ENCODE peak calls at places on chromosome X, in four cellular contexts. One of them, this sample, is unnamed. For H3K4me1, the result is how much of the 10 kb centered on the place peaks cover.

GRCh38 chrX:103704863-103705262 is 5.8 kb upstream of the TMEM31 start:
- DNase-seq in neural progenitor cell: no peak
- DNase-seq in adrenal gland: no peak
- DNase-seq in CD8-positive, alpha-beta T cell: no peak
- DNase-seq in this sample: no peak

GRCh38 chrX:105822138-105823091 is at the start of gene NRK:
- DNase-seq in adrenal gland: peak
- DNase-seq in CD8-positive, alpha-beta T cell: no peak
- DNase-seq in neural progenitor cell: peak
- DNase-seq in this sample: no peak

GRCh38 chrX:20143539-20143938 is 1.9 kb upstream of the EIF1AX start:
- DNase-seq in CD8-positive, alpha-beta T cell: no peak
- DNase-seq in adrenal gland: no peak
- DNase-seq in neural progenitor cell: no peak
- DNase-seq in this sample: no peak

GRCh38 chrX:16207631-16208030 is 40.4 kb downstream of the MAGEB17 start:
- DNase-seq in neural progenitor cell: no peak
- DNase-seq in adrenal gland: no peak
- DNase-seq in CD8-positive, alpha-beta T cell: no peak
- DNase-seq in this sample: no peak

GRCh38 chrX:118823263-118824172 is at the start of gene ZCCHC12:
- DNase-seq in CD8-positive, alpha-beta T cell: peak
- DNase-seq in neural progenitor cell: peak
- DNase-seq in adrenal gland: peak
- DNase-seq in this sample: no peak

GRCh38 chrX:72100824-72101351 is 30.8 kb downstream of the RTL5 start:
- DNase-seq in adrenal gland: no peak
- DNase-seq in neural progenitor cell: no peak
- DNase-seq in CD8-positive, alpha-beta T cell: peak
- DNase-seq in this sample: no peak

GRCh38 chrX:16826207-16826606 is 39.9 kb downstream of the TXLNG start:
- DNase-seq in CD8-positive, alpha-beta T cell: no peak
- DNase-seq in neural progenitor cell: peak
- DNase-seq in adrenal gland: no peak
- DNase-seq in this sample: no peak

GRCh38 chrX:29617276-29617675 is 598.1 kb upstream of the MAGEB2 start:
- DNase-seq in adrenal gland: no peak
- DNase-seq in neural progenitor cell: no peak
- DNase-seq in CD8-positive, alpha-beta T cell: no peak
- DNase-seq in this sample: no peak

GRCh38 chrX:136847874-136848273 is 32.7 kb downstream of the RBMX start:
- DNase-seq in neural progenitor cell: no peak
- DNase-seq in CD8-positive, alpha-beta T cell: no peak
- DNase-seq in adrenal gland: no peak
- DNase-seq in this sample: no peak

GRCh38 chrX:103747199-103747598 is 29.4 kb upstream of the PLP1 start:
- DNase-seq in CD8-positive, alpha-beta T cell: no peak
- DNase-seq in adrenal gland: no peak
- DNase-seq in neural progenitor cell: peak
- DNase-seq in this sample: no peak

GRCh38 chrX:63810746-63811145 is 25.7 kb upstream of the ARHGEF9 start:
- DNase-seq in neural progenitor cell: no peak
- DNase-seq in adrenal gland: no peak
- DNase-seq in CD8-positive, alpha-beta T cell: no peak
- DNase-seq in this sample: no peak

GRCh38 chrX:133674726-133675470 is 259.6 kb upstream of the GPC4 start:
- DNase-seq in CD8-positive, alpha-beta T cell: no peak
- DNase-seq in adrenal gland: no peak
- DNase-seq in neural progenitor cell: no peak
- DNase-seq in this sample: no peak

GRCh38 chrX:102517331-102517730 is 792 bp upstream of the TMSB15A start:
- DNase-seq in CD8-positive, alpha-beta T cell: no peak
- DNase-seq in neural progenitor cell: peak
- DNase-seq in adrenal gland: no peak
- DNase-seq in this sample: no peak

GRCh38 chrX:9668537-9668936 is 97.1 kb downstream of the GPR143 start:
- DNase-seq in CD8-positive, alpha-beta T cell: no peak
- DNase-seq in adrenal gland: no peak
- DNase-seq in neural progenitor cell: no peak
- DNase-seq in this sample: no peak

GRCh38 chrX:17707731-17708130 is 29.6 kb upstream of the SCML1 start:
- DNase-seq in adrenal gland: no peak
- DNase-seq in CD8-positive, alpha-beta T cell: no peak
- DNase-seq in neural progenitor cell: no peak
- DNase-seq in this sample: no peak

GRCh38 chrX:141759238-141759637 is 60.7 kb upstream of the SPANXD start:
- DNase-seq in CD8-positive, alpha-beta T cell: no peak
- DNase-seq in neural progenitor cell: no peak
- DNase-seq in adrenal gland: no peak
- DNase-seq in this sample: no peak

GRCh38 chrX:38891641-38892413 is 90.6 kb downstream of the MID1IP1 start:
- DNase-seq in neural progenitor cell: no peak
- DNase-seq in adrenal gland: no peak
- DNase-seq in CD8-positive, alpha-beta T cell: no peak
- DNase-seq in this sample: no peak

GRCh38 chrX:153681175-153681574 is 6.6 kb upstream of the SLC6A8 start:
- DNase-seq in neural progenitor cell: no peak
- DNase-seq in CD8-positive, alpha-beta T cell: no peak
- DNase-seq in adrenal gland: peak
- DNase-seq in this sample: no peak

GRCh38 chrX:28188526-28188925 is 207.3 kb upstream of the DCAF8L1 start:
- DNase-seq in CD8-positive, alpha-beta T cell: no peak
- DNase-seq in adrenal gland: no peak
- DNase-seq in neural progenitor cell: no peak
- DNase-seq in this sample: no peak
- H3K4me3 ChIP-seq in CD8-positive, alpha-beta T cell: no peak
- H3K4me3 ChIP-seq in adrenal gland: no peak
- H3K4me3 ChIP-seq in neural progenitor cell: no peak
- H3K4me3 ChIP-seq in this sample: no peak

GRCh38 chrX:40471965-40472648 is 108.7 kb upstream of the ATP6AP2 start:
- DNase-seq in neural progenitor cell: peak
- DNase-seq in adrenal gland: no peak
- DNase-seq in CD8-positive, alpha-beta T cell: peak
- DNase-seq in this sample: peak

GRCh38 chrX:40470830-40471429 is 109.8 kb upstream of the ATP6AP2 start:
- DNase-seq in CD8-positive, alpha-beta T cell: no peak
- DNase-seq in neural progenitor cell: no peak
- DNase-seq in adrenal gland: no peak
- DNase-seq in this sample: no peak

GRCh38 chrX:40469316-40469715 is 111.5 kb upstream of the ATP6AP2 start:
- DNase-seq in neural progenitor cell: no peak
- DNase-seq in adrenal gland: no peak
- DNase-seq in CD8-positive, alpha-beta T cell: no peak
- DNase-seq in this sample: peak

GRCh38 chrX:40465735-40466551 is 114.8 kb upstream of the ATP6AP2 start:
- DNase-seq in neural progenitor cell: no peak
- DNase-seq in CD8-positive, alpha-beta T cell: no peak
- DNase-seq in adrenal gland: peak
- DNase-seq in this sample: no peak

DNA sequence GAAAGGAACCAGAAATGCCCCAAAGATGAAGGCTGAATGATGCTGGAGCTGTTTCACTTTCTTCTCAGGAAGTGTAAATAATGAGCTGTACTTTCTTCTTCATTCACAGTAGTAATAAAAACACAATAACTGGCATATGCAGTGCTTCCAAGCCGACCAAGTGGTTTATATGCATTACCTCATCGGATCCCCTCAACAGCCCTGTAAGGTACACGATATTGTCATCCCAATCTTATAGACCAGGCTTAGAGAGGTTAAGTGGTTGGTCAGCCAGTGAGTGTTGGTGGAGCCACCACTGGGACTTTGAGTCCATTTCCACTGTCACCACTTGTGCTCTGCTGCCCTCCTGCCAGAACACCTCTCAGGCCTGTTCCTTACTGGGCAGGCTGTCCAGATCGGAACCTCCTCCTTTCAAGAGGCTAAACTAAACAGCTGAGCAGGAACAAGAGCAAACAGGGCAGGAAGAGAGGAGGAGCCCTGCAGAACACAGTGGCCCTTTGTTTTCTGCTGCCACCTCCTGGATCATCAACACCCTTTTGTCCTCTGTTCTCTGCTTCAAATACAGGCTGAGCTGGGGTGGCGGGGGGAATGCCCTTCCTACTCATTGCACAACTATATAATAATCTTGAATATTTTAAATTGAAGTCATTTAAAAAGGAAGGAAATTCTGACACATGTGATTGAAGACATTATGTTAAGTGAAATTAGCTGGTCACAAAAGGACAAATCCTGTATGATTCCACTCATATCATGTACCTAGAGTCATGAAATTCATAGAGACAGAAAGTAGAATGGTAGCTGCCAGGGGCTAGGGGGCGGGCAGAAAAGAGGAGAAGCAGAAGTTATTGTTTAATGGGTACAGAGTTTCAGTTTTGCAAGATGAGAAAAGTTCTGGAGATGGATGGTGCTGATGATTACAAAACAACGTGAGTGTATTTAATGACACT is 112.5 kb upstream of the ATP6AP2 start:
- DNase-seq in neural progenitor cell: peak
- DNase-seq in adrenal gland: peak
- DNase-seq in CD8-positive, alpha-beta T cell: peak
- DNase-seq in this sample: peak
- H3K4me1 ChIP-seq in neural progenitor cell: under half
- H3K4me1 ChIP-seq in adrenal gland: under half
- H3K4me1 ChIP-seq in CD8-positive, alpha-beta T cell: under half
- H3K4me1 ChIP-seq in this sample: under half

DNA sequence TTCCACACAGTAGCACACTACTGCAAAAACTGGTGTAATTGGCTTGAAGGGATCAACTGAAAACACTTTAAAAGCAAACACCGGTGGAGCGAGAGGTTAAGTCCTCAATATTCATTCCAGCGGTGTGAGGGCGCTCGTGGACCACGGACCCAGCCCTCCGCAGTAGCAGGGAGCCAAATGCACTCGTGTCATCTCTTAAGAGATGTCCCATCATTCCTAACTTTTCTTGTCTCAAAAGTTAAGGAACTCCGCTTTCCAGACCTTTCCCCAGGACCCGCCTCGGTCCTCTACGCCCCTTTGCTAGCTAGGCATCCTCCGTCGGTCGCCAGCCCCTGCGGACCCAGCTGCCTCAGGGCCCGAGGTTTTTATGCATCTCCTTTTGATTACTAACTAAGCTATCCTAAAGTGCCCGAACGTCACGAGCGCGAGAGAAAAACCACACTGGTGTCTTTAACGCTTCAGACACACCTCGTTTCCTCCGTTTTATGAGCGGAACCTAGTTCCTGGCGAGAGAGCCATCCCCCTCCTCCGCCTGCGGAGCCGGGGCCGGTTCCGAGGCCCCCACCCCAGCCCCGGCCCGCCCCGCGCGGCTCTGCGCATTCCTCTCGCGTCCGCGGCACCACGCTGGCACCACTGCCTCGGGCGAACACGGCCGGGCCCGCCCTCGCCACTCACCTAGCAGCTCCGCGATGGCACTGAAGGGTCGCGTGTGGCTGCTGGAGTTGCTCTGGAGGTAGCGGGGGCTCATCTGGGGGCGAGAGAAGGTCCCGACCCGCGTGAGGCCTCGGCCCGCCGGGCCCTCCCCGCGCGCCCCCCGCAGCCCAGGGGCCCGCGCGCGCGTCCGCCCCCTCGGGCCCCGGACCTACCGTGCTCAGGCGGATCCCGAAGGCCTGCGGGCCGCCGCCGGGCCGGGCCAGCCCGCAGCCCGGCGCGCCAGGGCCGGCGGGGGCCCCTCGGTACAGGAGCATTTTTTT is 723 bp downstream of the MORC4 start:
- DNase-seq in adrenal gland: peak
- DNase-seq in CD8-positive, alpha-beta T cell: peak
- DNase-seq in neural progenitor cell: peak
- DNase-seq in this sample: peak
- H3K4me3 ChIP-seq in adrenal gland: no peak
- H3K4me3 ChIP-seq in CD8-positive, alpha-beta T cell: peak
- H3K4me3 ChIP-seq in neural progenitor cell: peak
- H3K4me3 ChIP-seq in this sample: peak

GRCh38 chrX:24985120-24985519 is 30.6 kb downstream of the ARX start:
- DNase-seq in CD8-positive, alpha-beta T cell: no peak
- DNase-seq in adrenal gland: no peak
- DNase-seq in neural progenitor cell: no peak
- DNase-seq in this sample: no peak

GRCh38 chrX:24979081-24979480 is 36.7 kb downstream of the ARX start:
- DNase-seq in CD8-positive, alpha-beta T cell: no peak
- DNase-seq in neural progenitor cell: no peak
- DNase-seq in adrenal gland: no peak
- DNase-seq in this sample: no peak

GRCh38 chrX:24982306-24982965 is 33.3 kb downstream of the ARX start:
- DNase-seq in neural progenitor cell: no peak
- DNase-seq in CD8-positive, alpha-beta T cell: no peak
- DNase-seq in adrenal gland: no peak
- DNase-seq in this sample: no peak

GRCh38 chrX:24983931-24984330 is 31.8 kb downstream of the ARX start:
- DNase-seq in neural progenitor cell: no peak
- DNase-seq in CD8-positive, alpha-beta T cell: no peak
- DNase-seq in adrenal gland: no peak
- DNase-seq in this sample: no peak

DNA sequence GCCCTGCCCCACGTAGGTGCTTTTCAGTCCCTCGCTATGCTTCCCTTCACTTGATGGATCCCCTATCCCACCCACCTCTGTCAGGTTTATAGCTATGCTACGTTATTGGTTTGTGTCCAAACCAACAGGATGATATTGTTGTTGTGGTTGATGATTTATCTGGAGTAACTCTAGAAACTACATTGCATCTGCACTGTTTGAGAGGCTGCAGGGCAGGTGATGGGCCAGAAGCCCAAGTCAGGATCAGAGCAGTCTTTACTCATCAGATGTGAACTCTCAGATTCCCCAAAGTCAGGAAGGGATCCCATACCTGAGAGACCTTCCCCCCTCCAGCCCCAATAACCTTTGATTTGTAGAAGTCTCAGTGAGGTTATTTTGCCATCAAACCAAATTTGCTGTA is 34.7 kb downstream of the ARX start:
- DNase-seq in CD8-positive, alpha-beta T cell: no peak
- DNase-seq in neural progenitor cell: no peak
- DNase-seq in adrenal gland: no peak
- DNase-seq in this sample: no peak
- H3K4me1 ChIP-seq in CD8-positive, alpha-beta T cell: under half
- H3K4me1 ChIP-seq in neural progenitor cell: under half
- H3K4me1 ChIP-seq in adrenal gland: under half
- H3K4me1 ChIP-seq in this sample: under half

DNA sequence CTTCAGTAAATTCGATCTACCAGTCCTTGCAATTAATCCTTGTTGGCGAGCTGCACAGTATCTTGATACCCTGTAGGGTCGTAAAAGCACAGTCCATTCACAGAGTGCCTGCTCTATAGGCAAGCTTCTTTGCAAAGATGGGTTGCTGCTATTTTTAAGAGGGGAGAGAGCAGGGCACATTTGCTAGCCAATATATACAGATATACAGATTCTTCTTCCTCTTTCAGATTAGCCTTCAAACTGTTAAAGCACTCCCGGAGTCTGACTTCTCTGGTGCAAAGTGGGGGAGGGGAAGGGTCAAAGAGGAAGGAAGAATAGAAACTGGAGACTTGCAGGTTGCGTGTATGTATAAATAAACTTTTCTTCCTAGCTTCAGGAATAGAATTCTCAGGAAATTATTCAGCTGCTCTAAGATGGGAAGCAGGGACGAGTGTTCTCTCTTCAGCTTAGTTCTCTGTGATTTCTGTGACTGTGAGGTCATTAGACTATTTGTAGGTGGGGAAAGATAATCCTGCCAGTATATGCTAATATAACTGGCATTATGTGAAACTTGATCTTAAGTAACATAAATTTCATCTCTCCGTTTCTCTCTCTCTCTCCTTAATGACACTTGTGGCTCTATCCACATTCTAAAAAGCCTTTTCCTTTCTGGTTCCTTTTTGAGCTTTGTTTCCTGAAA is at the start of gene CYSLTR1:
- DNase-seq in CD8-positive, alpha-beta T cell: no peak
- DNase-seq in adrenal gland: no peak
- DNase-seq in neural progenitor cell: peak
- DNase-seq in this sample: no peak
- H3K4me3 ChIP-seq in CD8-positive, alpha-beta T cell: no peak
- H3K4me3 ChIP-seq in adrenal gland: no peak
- H3K4me3 ChIP-seq in neural progenitor cell: no peak
- H3K4me3 ChIP-seq in this sample: peak

This sample was measured in colonic mucosa.